ENCODE peak calls at places on chromosome 20, in six cellular contexts. A, N, X, V, F and U are unnamed samples.

GRCh38 chr20:8671366-8671943 is 397.4 kb upstream of the PLCB4 start:
- DNase-seq in A (no peak), N (no peak), X (no peak), V (no peak), F (no peak), U (no peak)

GRCh38 chr20:57831992-57832585 is 122.3 kb upstream of the PMEPA1 start:
- DNase-seq in A (no peak), N (no peak), X (no peak), V (no peak), F (no peak), U (no peak)

GRCh38 chr20:47720636-47721427 is 64.4 kb downstream of the SULF2 start:
- DNase-seq in A (peak), N (no peak), X (no peak), V (no peak), F (no peak), U (no peak)

GRCh38 chr20:8722277-8722928 is 346.5 kb upstream of the PLCB4 start:
- DNase-seq in A (peak), N (peak), X (no peak), V (peak), F (peak), U (peak)

GRCh38 chr20:51444472-51444871 is 98.0 kb downstream of the NFATC2 start:
- DNase-seq in A (no peak), N (no peak), X (no peak), V (no peak), F (no peak), U (no peak)

GRCh38 chr20:44745560-44746366 is at the start of gene KCNK15:
- DNase-seq in A (no peak), N (peak), X (no peak), V (no peak), F (no peak), U (peak)

GRCh38 chr20:1803216-1804128 is 91.7 kb upstream of the SIRPA start:
- DNase-seq in A (peak), N (no peak), X (peak), V (no peak), F (no peak), U (peak)

GRCh38 chr20:44418069-44418905 is 57.4 kb upstream of the TTPAL start:
- DNase-seq in A (no peak), N (no peak), X (no peak), V (no peak), F (peak), U (no peak)

GRCh38 chr20:35698298-35699126 is 640 bp downstream of the NFS1 start:
- DNase-seq in A (peak), N (peak), X (no peak), V (peak), F (no peak), U (no peak)

GRCh38 chr20:49892260-49893216 is 22.8 kb downstream of the SPATA2 start:
- DNase-seq in A (no peak), N (peak), X (no peak), V (no peak), F (no peak), U (no peak)

GRCh38 chr20:49896204-49896603 is 19.1 kb downstream of the SPATA2 start:
- DNase-seq in A (no peak), N (no peak), X (no peak), V (no peak), F (no peak), U (no peak)

GRCh38 chr20:49891486-49891885 is 23.8 kb downstream of the SPATA2 start:
- DNase-seq in A (no peak), N (no peak), X (no peak), V (no peak), F (no peak), U (no peak)

GRCh38 chr20:49893242-49894072 is 21.9 kb downstream of the SPATA2 start:
- DNase-seq in A (no peak), N (no peak), X (no peak), V (no peak), F (no peak), U (no peak)

DNA sequence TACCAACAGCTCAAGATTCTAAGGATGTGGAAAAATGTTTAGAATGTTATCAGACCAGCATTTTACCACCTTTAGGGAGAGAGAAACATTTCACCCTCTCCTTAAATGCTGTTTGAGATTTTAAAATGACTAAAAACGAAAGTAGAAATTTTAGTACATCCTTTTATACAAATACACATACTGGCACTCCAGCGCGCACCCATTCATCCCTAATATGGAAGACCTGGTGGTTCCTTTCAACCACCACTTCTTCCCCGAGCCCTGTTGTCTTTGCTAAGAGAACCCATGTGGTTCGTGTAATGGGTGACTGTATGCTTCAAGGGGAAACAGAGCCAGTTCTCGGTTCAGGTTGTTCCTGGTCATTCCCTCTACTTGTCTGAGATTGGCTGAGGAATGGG is 21.3 kb downstream of the SPATA2 start:
- DNase-seq in A (no peak), N (no peak), X (no peak), V (no peak), F (no peak), U (no peak)
- TF ChIP-seq JUN in A (no peak), N (no peak), X (no peak), V (no peak), F (no peak), U (no peak)

GRCh38 chr20:61640171-61640570 is 388.1 kb downstream of the CDH4 start:
- DNase-seq in A (no peak), N (no peak), X (no peak), V (no peak), F (no peak), U (no peak)
- TF ChIP-seq JUN in A (no peak), N (no peak), X (no peak), V (no peak), F (no peak), U (no peak)

DNA sequence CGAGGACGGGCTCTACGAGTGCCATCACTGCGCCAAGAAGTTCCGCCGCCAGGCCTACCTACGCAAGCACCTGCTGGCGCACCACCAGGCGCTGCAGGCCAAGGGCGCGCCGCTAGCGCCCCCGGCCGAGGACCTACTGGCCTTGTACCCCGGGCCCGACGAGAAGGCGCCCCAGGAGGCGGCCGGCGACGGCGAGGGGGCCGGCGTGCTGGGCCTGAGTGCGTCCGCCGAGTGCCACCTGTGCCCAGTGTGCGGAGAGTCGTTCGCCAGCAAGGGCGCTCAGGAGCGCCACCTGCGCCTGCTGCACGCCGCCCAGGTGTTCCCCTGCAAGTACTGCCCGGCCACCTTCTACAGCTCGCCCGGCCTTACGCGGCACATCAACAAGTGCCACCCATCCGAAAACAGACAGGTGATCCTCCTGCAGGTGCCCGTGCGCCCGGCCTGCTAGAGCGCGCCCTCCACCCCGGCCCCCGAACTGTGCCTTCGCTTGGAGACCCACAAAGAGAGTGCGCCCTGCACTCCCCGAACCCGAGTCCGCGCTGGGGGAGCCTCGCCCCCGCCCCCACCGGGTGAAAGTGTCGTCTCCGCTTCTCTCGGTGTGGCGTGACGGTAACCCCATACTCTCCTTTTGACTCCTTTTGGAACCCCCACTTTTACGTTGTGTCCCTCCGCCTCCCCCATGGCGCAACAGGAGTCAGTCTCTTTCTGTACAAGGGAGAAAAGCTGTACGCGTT is 1.6 kb downstream of the INSM1 start:
- DNase-seq in A (no peak), N (no peak), X (no peak), V (no peak), F (no peak), U (peak)
- TF ChIP-seq JUN in A (no peak), N (no peak), X (no peak), V (no peak), F (no peak), U (no peak)

DNA sequence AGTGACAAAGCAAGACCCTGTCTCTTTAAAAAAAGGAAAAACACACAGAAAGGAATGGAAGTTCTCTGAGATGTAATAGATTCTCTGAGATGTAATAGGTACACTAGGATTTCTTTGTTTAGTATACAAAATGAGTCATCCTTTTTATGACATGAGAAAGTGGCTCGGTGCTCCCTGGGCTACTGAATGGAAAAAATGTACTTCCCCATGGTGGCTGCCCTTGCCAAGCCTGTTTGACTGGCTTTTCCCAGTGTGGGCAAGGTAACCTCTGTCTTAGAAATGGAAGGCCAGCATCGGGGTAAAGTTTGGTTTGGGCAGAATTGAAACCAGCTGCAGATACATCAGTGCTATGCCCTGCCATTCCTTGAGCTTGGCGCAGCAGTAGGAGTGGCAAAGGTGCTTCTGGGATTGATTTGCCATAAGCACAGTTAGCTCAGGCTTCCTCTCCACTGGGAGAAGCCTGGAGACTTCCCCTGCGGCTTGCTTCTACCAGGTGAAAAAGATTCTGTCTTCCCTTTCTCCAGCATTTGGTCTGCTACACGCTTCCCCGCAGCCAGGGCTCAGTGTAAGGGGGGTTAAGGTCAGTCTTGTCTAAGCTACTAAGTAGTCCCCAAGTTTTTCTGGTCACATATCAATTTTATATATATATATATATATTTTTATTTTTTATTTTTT is 24.5 kb downstream of the ARFGEF2 start:
- DNase-seq in A (peak), N (no peak), X (no peak), V (no peak), F (no peak), U (no peak)
- TF ChIP-seq JUN in A (peak), N (no peak), X (no peak), V (no peak), F (no peak), U (no peak)

DNA sequence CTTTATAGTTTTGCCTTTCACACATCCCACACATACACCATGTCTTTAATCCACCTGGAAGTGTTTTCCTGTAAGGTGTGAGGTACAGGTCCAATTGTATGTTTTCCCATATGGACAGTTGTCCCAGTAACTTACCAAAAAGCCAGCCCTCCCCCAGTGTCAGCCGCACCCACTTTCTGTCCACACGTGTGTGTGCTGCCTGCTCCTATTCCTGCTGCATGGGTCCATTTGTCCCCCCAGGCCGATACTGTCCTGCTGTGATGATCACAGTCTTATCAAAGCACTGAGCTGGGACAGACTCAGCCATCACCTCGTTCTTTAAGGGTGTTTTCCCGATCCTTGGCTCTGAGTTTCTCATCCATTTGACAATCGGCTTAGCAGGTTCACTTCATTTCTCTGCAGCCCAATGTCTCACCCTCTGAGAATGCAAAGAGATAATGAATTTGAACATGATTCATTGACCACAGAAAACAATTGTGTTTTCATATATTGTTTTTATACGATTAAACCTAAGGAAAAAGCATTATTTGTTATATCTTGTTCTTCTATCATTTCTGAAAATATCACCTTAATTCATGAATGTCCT is 9.6 kb downstream of the VSX1 start:
- DNase-seq in A (no peak), N (no peak), X (no peak), V (no peak), F (no peak), U (no peak)
- TF ChIP-seq JUN in A (no peak), N (no peak), X (no peak), V (no peak), F (no peak), U (no peak)

GRCh38 chr20:38067717-38068365 is 34.3 kb downstream of the RPRD1B start:
- DNase-seq in A (no peak), N (no peak), X (no peak), V (no peak), F (no peak), U (no peak)

GRCh38 chr20:38072885-38073284 is 39.3 kb downstream of the RPRD1B start:
- DNase-seq in A (no peak), N (no peak), X (no peak), V (no peak), F (no peak), U (no peak)

GRCh38 chr20:38076548-38076947 is 43.0 kb downstream of the RPRD1B start:
- DNase-seq in A (no peak), N (no peak), X (no peak), V (no peak), F (no peak), U (no peak)

GRCh38 chr20:38075161-38075998 is 41.8 kb downstream of the RPRD1B start:
- DNase-seq in A (no peak), N (no peak), X (no peak), V (no peak), F (peak), U (no peak)

DNA sequence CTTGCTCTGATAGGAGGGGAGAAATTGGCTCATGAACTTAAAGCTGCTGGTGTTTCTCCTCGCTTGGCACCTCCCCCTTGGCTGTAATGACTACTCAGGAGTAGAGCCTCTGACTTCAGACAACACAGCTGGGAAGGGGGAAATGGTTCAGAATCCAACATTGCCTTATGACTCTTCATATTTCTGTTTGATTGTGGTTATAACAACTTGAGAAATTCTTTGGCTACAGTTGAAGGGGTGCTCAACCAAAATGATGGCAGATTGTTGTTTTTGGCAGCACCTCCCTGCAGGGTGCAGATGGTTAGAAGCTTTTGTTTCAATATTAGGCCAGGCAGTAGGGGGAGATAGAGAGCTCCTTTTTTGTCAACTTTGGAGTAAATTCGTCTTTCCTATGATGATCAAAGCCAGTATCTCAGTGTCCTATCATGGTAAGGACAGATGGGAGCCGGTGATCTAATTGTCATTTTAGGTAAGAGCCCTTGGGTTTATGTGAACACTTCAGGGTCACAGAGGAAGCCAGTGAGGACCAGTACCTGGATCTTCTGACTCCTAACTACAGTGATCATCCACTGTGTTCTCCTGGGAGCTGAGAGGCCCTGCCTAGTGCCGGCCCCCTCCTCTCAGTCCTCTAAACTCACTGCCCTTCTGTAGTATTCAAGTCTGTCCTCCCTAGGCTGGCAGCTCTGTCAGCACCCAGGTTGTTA is 39.9 kb downstream of the RPRD1B start:
- DNase-seq in A (peak), N (peak), X (no peak), V (no peak), F (peak), U (no peak)
- TF ChIP-seq JUN in A (no peak), N (no peak), X (no peak), V (no peak), F (no peak), U (no peak)

GRCh38 chr20:22951966-22952365 is 83.1 kb upstream of the SSTR4 start:
- DNase-seq in A (no peak), N (no peak), X (no peak), V (no peak), F (no peak), U (no peak)

GRCh38 chr20:22946594-22946993 is 88.5 kb upstream of the SSTR4 start:
- DNase-seq in A (no peak), N (no peak), X (no peak), V (no peak), F (no peak), U (no peak)

GRCh38 chr20:22944936-22945335 is 90.2 kb upstream of the SSTR4 start:
- DNase-seq in A (no peak), N (no peak), X (no peak), V (no peak), F (no peak), U (no peak)

GRCh38 chr20:22954661-22955060 is 80.5 kb upstream of the SSTR4 start:
- DNase-seq in A (no peak), N (no peak), X (no peak), V (no peak), F (no peak), U (no peak)

GRCh38 chr20:22949710-22950109 is 85.4 kb upstream of the SSTR4 start:
- DNase-seq in A (peak), N (no peak), X (no peak), V (no peak), F (no peak), U (no peak)
- TF ChIP-seq JUN in A (no peak), N (no peak), X (no peak), V (no peak), F (no peak), U (no peak)

DNA sequence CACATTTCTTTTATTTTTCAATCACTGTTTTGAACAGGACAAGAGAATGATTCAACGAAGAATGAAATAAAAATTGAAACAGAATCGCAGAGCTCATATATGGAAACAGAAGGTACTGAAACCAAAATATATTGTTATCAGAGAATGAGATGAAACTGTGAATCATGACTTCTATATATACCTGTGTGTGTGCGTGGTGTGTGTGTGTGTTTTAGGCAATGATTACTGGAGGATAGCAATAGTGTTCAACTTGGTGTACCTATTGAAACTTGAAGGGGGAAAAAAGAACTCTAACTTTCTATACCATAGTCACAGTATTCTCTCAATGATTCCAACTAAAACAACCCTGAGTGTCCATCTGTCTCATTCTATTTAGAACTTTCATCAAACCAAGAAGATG is 586.6 kb downstream of the KIF16B start:
- DNase-seq in A (no peak), N (no peak), X (no peak), V (no peak), F (no peak), U (no peak)
- TF ChIP-seq JUN in A (no peak), N (no peak), X (no peak), V (no peak), F (no peak), U (no peak)

DNA sequence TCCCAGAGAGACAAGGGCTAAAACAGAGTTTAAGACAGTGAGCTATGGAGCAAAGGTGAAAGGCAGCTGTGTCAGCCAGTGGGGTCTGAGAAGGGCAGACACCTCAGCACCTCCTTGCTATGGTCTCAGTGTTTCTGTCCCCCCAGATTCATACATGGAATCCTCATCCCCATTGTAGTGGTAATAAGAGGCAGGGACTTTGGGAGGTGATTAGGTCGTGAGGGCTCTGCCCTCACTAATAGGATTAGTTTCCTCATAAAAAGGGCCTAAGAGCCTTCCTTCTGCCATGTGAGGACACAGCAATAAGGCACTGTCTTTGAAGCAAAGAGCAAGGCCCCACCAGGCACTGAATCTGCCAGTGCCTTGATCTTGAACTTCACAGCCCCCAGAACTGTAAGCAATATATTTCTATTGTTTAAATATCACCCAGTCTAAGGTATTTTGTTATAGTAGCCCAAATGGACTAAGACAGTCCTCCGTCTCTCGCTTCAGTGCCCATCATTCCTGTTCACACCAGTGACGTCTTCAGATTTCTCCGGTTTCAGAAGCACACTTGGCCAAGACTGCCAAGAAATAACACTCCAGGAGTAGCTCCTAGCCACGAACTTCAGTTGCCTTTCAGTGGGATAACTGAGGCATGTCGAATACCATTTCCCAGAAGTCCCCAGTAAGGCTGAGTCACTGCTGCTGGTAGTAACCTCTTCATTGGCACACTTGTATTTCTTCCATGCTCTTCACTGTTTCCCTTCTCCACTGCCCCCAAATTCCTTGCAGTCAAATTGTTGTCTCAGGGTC is 32.7 kb downstream of the SLC13A3 start:
- DNase-seq in A (no peak), N (no peak), X (no peak), V (no peak), F (no peak), U (no peak)
- TF ChIP-seq JUN in A (no peak), N (no peak), X (no peak), V (no peak), F (no peak), U (no peak)

GRCh38 chr20:41029150-41029872 is 689 bp downstream of the TOP1 start:
- DNase-seq in A (peak), N (peak), X (no peak), V (peak), F (no peak), U (peak)
- TF ChIP-seq JUN in A (no peak), N (no peak), X (no peak), V (no peak), F (no peak), U (no peak)